ENCODE peak calls at places on chromosomes 16 and 17, in five cellular contexts. L is heart right ventricle, S is heart left ventricle, K is neural progenitor cell, F is lower lobe of right lung. P is an unnamed sample.

GRCh38 chr16:68360971-68361370 is 50.2 kb downstream of the PRMT7 start:
- DNase-seq in L (no peak), S (no peak), K (no peak), F (no peak), P (peak; percentile 20)

GRCh38 chr17:57536289-57536688 is 208.8 kb downstream of the CCDC182 start:
- DNase-seq in L (no peak), S (no peak), K (no peak), F (no peak), P (no peak)

GRCh38 chr17:43356450-43356849 is 42.3 kb upstream of the ARL4D start:
- DNase-seq in L (no peak), S (no peak), K (no peak), F (no peak), P (no peak)

GRCh38 chr17:38585056-38585804 is 20.5 kb downstream of the SRCIN1 start:
- DNase-seq in L (no peak), S (no peak), K (peak; percentile 61), F (no peak), P (peak; percentile 60)

GRCh38 chr16:88846088-88846487 is 10.7 kb downstream of the GALNS start:
- DNase-seq in L (no peak), S (no peak), K (no peak), F (peak; percentile 71), P (no peak)

GRCh38 chr16:89001117-89002027 is 24.4 kb upstream of the CBFA2T3 start:
- DNase-seq in L (no peak), S (no peak), K (peak; percentile 70), F (no peak), P (peak; percentile 29)

GRCh38 chr16:85969159-85969558 is 70.2 kb downstream of the IRF8 start:
- DNase-seq in L (no peak), S (no peak), K (no peak), F (no peak), P (no peak)

GRCh38 chr17:50087246-50087911 is 7.8 kb upstream of the PDK2 start:
- DNase-seq in L (peak; percentile 78), S (peak; percentile 71), K (peak; percentile 79), F (peak; percentile 80), P (peak; percentile 68)

GRCh38 chr16:89921699-89922476 is 1.3 kb upstream of the TUBB3 start:
- DNase-seq in L (peak; percentile 81), S (peak; percentile 95), K (peak; percentile 62), F (no peak), P (peak; percentile 77)

GRCh38 chr17:54807331-54807730 is 93.3 kb upstream of the TOM1L1 start:
- DNase-seq in L (no peak), S (no peak), K (no peak), F (no peak), P (no peak)

GRCh38 chr17:51372345-51373004 is 112.1 kb downstream of the UTP18 start:
- DNase-seq in L (no peak), S (no peak), K (peak; percentile 19), F (no peak), P (no peak)
- H3K4me3 ChIP-seq in L (no peak overlapping the region), S (no peak overlapping the region), K (no peak overlapping the region), F (no peak overlapping the region), P (no peak overlapping the region)

GRCh38 chr16:48965391-48965790 is 316.2 kb downstream of the CBLN1 start:
- DNase-seq in L (no peak), S (no peak), K (no peak), F (no peak), P (no peak)

GRCh38 chr16:48961546-48961945 is 320.1 kb downstream of the CBLN1 start:
- DNase-seq in L (no peak), S (no peak), K (no peak), F (no peak), P (no peak)

GRCh38 chr16:48960830-48961229 is 320.8 kb downstream of the CBLN1 start:
- DNase-seq in L (no peak), S (no peak), K (no peak), F (no peak), P (no peak)

GRCh38 chr16:48963901-48964615 is 317.6 kb downstream of the CBLN1 start:
- DNase-seq in L (no peak), S (no peak), K (no peak), F (no peak), P (no peak)

DNA sequence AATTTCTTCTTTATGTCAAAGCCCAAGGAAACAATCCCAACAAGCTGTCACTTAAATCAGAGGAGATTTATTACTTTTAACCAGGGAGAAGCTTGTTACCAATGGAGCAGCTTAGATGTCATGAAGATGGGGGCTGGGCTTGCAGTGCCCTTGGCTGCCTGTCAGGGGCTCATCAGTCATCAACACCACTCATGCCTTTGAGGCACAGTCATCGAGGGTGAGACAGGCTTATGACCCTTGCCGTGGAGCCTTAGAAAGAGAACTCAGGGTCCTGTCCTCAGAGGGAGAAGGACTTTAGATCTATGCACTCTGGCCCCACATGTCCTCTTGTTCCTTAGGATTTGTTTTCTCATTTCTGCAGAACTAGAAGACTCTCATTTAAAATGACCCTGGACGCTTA is 318.3 kb downstream of the CBLN1 start:
- DNase-seq in L (no peak), S (peak; percentile 28), K (no peak), F (no peak), P (no peak)
- H3K27ac ChIP-seq in L (no peak overlapping the region), S (no peak overlapping the region), K (no peak overlapping the region), F (no peak overlapping the region), P (no peak overlapping the region)

GRCh38 chr16:14285542-14286380 is 214.6 kb downstream of the MRTFB start:
- DNase-seq in L (peak; percentile 94), S (peak; percentile 92), K (peak; percentile 97), F (peak; percentile 92), P (peak; percentile 91)

GRCh38 chr16:14283786-14284185 is 212.7 kb downstream of the MRTFB start:
- DNase-seq in L (no peak), S (no peak), K (no peak), F (no peak), P (no peak)

GRCh38 chr16:14284930-14285541 is 213.9 kb downstream of the MRTFB start:
- DNase-seq in L (no peak), S (no peak), K (peak; percentile 86), F (peak; percentile 79), P (peak; percentile 74)

GRCh38 chr16:14284371-14284770 is 213.3 kb downstream of the MRTFB start:
- DNase-seq in L (no peak), S (no peak), K (peak; percentile 44), F (no peak), P (no peak)

DNA sequence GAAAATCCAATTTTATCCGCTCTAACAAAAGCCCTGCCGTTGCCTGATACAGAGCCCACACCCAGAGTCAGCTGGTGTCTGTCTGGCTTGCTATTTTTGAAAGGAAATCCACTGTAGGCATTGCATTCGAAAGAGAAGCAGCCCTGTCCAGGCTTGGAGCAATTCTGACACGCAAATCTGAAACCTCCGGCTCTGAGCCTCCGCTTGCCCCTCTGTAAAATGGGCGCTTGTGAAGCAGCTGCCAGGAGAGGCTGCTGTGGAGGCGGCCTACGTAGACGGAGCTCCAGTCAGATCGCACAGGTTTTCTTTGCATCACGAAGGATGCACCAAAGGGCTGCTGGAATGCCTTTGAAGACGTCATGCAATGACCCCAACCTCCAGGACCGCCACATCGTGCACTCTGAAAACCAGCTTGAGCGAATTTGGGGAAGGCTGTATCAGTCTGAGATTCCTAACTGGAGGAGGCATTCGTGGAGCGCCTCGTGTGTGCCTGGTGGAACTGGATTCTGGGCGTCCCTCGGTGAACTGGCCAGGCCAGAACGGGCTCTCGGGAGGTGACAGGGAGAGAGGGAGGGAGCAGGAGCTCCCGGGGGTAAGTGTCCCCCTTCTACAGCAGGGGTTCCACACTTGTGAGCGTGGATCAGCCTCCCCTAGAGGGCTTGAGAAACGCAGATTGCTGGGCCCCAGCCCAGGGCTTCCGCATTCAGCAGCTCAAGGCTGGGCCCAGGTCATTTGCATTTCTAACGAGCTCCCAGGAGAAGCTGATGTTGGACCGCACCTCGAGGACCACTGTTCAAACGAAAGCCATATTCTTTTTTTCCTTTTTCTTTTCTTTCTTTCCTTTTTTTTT is 215.5 kb downstream of the MRTFB start:
- DNase-seq in L (no peak), S (no peak), K (peak; percentile 63), F (no peak), P (no peak)
- H3K4me3 ChIP-seq in L (peak overlapping the region; percentile 89), S (peak overlapping the region; percentile 92), K (peak overlapping the region; percentile 83), F (peak overlapping the region; percentile 79), P (peak overlapping the region; percentile 91)

DNA sequence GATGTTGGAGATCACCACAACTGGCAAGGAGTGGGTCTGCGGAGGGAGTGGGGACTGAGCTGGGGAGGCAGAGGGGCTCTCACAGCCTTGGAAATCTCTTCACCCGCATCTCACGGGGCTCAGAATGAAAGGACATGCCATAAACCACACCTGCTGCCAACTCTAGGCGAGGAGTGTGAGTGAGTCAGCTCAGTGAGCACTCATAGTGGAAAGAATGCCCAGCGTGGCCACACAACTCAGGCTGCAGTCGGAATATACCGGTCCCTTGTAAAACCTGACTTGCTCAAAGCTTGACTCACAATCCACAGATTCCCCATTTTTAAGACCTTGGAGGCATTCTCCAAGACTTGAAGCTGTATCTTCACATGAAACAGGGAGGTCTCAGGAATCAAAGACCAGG is 36.7 kb downstream of the STAT5A start:
- DNase-seq in L (no peak), S (peak; percentile 52), K (no peak), F (no peak), P (no peak)
- H3K27ac ChIP-seq in L (no peak overlapping the region), S (no peak overlapping the region), K (no peak overlapping the region), F (peak overlapping the region; percentile 8), P (no peak overlapping the region)

GRCh38 chr17:68391561-68392268 is 65.6 kb downstream of the WIPI1 start:
- DNase-seq in L (no peak), S (no peak), K (no peak), F (no peak), P (peak; percentile 86)
- H3K4me3 ChIP-seq in L (no peak overlapping the region), S (no peak overlapping the region), K (no peak overlapping the region), F (no peak overlapping the region), P (no peak overlapping the region)

GRCh38 chr17:78146471-78146869 is 285 bp downstream of the C17orf99 start:
- DNase-seq in L (no peak), S (no peak), K (no peak), F (no peak), P (no peak)

GRCh38 chr17:78148286-78149016 is 2.3 kb downstream of the C17orf99 start:
- DNase-seq in L (no peak), S (no peak), K (no peak), F (no peak), P (no peak)

GRCh38 chr17:78144736-78145641 is 1.2 kb upstream of the C17orf99 start:
- DNase-seq in L (peak; percentile 64), S (no peak), K (no peak), F (peak; percentile 92), P (peak; percentile 77)

GRCh38 chr17:78147315-78147998 is 1.3 kb downstream of the C17orf99 start:
- DNase-seq in L (no peak), S (no peak), K (no peak), F (peak; percentile 73), P (peak; percentile 43)

GRCh38 chr17:78146881-78147280 is 696 bp downstream of the C17orf99 start:
- DNase-seq in L (no peak), S (no peak), K (no peak), F (no peak), P (no peak)
- H3K27ac ChIP-seq in L (no peak overlapping the region), S (no peak overlapping the region), K (no peak overlapping the region), F (peak overlapping the region; percentile 11), P (no peak overlapping the region)

GRCh38 chr16:12613131-12613991 is 190.3 kb downstream of the CPPED1 start:
- DNase-seq in L (no peak), S (no peak), K (no peak), F (no peak), P (peak; percentile 72)
- H3K4me3 ChIP-seq in L (no peak overlapping the region), S (no peak overlapping the region), K (no peak overlapping the region), F (no peak overlapping the region), P (no peak overlapping the region)

DNA sequence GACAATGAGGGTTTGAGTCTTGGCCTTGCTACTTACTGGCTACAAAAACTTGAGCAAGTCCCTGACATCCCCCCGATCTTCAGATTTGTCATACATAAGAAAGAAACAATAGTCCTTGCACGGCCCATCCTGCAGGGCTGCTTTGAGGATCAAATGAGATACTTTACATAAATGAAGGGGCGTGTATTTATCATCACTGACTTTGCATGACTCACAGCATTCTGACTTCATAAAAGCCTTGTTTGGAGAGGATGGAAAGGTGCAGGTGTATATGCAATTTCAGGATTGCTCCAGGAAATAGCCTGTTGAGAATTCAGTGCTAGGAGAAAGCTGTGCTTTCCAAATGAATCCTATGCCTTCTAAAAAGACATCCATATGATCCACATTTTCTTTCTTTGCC is 465.0 kb upstream of the MAF start:
- DNase-seq in L (no peak), S (no peak), K (no peak), F (no peak), P (no peak)
- H3K27ac ChIP-seq in L (no peak overlapping the region), S (no peak overlapping the region), K (no peak overlapping the region), F (no peak overlapping the region), P (no peak overlapping the region)

P was measured in right lobe of liver.